ENCODE peak calls at places on chromosomes 13 and 19, in nine cellular contexts. One of them, this sample, is unnamed.

GRCh38 chr19:28701491-28701890 is 511.5 kb downstream of the UQCRFS1 start:
- DNase-seq in stimulated activated CD8-positive, alpha-beta memory T cell treated with anti-CD3 and anti-CD28 coated beads, Interleukin-15, amount 100 ng/mL, for 4 hours: no peak
- DNase-seq in left lung: no peak
- DNase-seq in stimulated activated CD4-positive, alpha-beta T cell treated with anti-CD3 and anti-CD28 coated beads, Interleukin-2, amount 100 ng/mL, for 24 hours: no peak
- DNase-seq in stromal cell of bone marrow: no peak
- DNase-seq in RWPE1: no peak
- DNase-seq in erythroblast: no peak
- DNase-seq in breast epithelium: no peak
- DNase-seq in activated CD4-positive, alpha-beta T cell treated with anti-CD3 and anti-CD28 coated beads for 24 hours: no peak
- DNase-seq in this sample: no peak

GRCh38 chr19:10988380-10988779 is 27.6 kb downstream of the SMARCA4 start:
- DNase-seq in stimulated activated CD8-positive, alpha-beta memory T cell treated with anti-CD3 and anti-CD28 coated beads, Interleukin-15, amount 100 ng/mL, for 4 hours: no peak
- DNase-seq in left lung: no peak
- DNase-seq in stimulated activated CD4-positive, alpha-beta T cell treated with anti-CD3 and anti-CD28 coated beads, Interleukin-2, amount 100 ng/mL, for 24 hours: no peak
- DNase-seq in activated CD4-positive, alpha-beta T cell treated with anti-CD3 and anti-CD28 coated beads for 24 hours: no peak
- DNase-seq in breast epithelium: no peak
- DNase-seq in RWPE1: no peak
- DNase-seq in stromal cell of bone marrow: no peak
- DNase-seq in erythroblast: no peak
- DNase-seq in this sample: no peak

GRCh38 chr19:5891938-5892771 is 11.4 kb downstream of the NDUFA11 start:
- DNase-seq in activated CD4-positive, alpha-beta T cell treated with anti-CD3 and anti-CD28 coated beads for 24 hours: no peak
- DNase-seq in stimulated activated CD4-positive, alpha-beta T cell treated with anti-CD3 and anti-CD28 coated beads, Interleukin-2, amount 100 ng/mL, for 24 hours: no peak
- DNase-seq in erythroblast: peak; percentile 37
- DNase-seq in RWPE1: no peak
- DNase-seq in left lung: peak; percentile 80
- DNase-seq in breast epithelium: no peak
- DNase-seq in stimulated activated CD8-positive, alpha-beta memory T cell treated with anti-CD3 and anti-CD28 coated beads, Interleukin-15, amount 100 ng/mL, for 4 hours: no peak
- DNase-seq in stromal cell of bone marrow: peak; percentile 6
- DNase-seq in this sample: peak; percentile 69

GRCh38 chr13:24680258-24680920 is at the start of gene ATP12A:
- DNase-seq in left lung: peak; percentile 84
- DNase-seq in RWPE1: peak; percentile 19
- DNase-seq in stromal cell of bone marrow: no peak
- DNase-seq in activated CD4-positive, alpha-beta T cell treated with anti-CD3 and anti-CD28 coated beads for 24 hours: no peak
- DNase-seq in stimulated activated CD4-positive, alpha-beta T cell treated with anti-CD3 and anti-CD28 coated beads, Interleukin-2, amount 100 ng/mL, for 24 hours: peak; percentile 31
- DNase-seq in breast epithelium: no peak
- DNase-seq in stimulated activated CD8-positive, alpha-beta memory T cell treated with anti-CD3 and anti-CD28 coated beads, Interleukin-15, amount 100 ng/mL, for 4 hours: peak; percentile 12
- DNase-seq in erythroblast: no peak
- DNase-seq in this sample: no peak

GRCh38 chr19:19120308-19121156 is 17.7 kb downstream of the TMEM161A start:
- DNase-seq in activated CD4-positive, alpha-beta T cell treated with anti-CD3 and anti-CD28 coated beads for 24 hours: no peak
- DNase-seq in RWPE1: peak; percentile 41
- DNase-seq in erythroblast: no peak
- DNase-seq in left lung: peak; percentile 76
- DNase-seq in stimulated activated CD4-positive, alpha-beta T cell treated with anti-CD3 and anti-CD28 coated beads, Interleukin-2, amount 100 ng/mL, for 24 hours: no peak
- DNase-seq in stromal cell of bone marrow: no peak
- DNase-seq in breast epithelium: no peak
- DNase-seq in stimulated activated CD8-positive, alpha-beta memory T cell treated with anti-CD3 and anti-CD28 coated beads, Interleukin-15, amount 100 ng/mL, for 4 hours: no peak
- DNase-seq in this sample: no peak

GRCh38 chr13:37617162-37617561 is 18.6 kb upstream of the POSTN start:
- DNase-seq in stimulated activated CD4-positive, alpha-beta T cell treated with anti-CD3 and anti-CD28 coated beads, Interleukin-2, amount 100 ng/mL, for 24 hours: no peak
- DNase-seq in RWPE1: no peak
- DNase-seq in stromal cell of bone marrow: no peak
- DNase-seq in stimulated activated CD8-positive, alpha-beta memory T cell treated with anti-CD3 and anti-CD28 coated beads, Interleukin-15, amount 100 ng/mL, for 4 hours: no peak
- DNase-seq in breast epithelium: no peak
- DNase-seq in left lung: no peak
- DNase-seq in activated CD4-positive, alpha-beta T cell treated with anti-CD3 and anti-CD28 coated beads for 24 hours: no peak
- DNase-seq in erythroblast: no peak
- DNase-seq in this sample: peak; percentile 90

GRCh38 chr19:8158411-8159074 is 9.2 kb upstream of the FBN3 start:
- DNase-seq in activated CD4-positive, alpha-beta T cell treated with anti-CD3 and anti-CD28 coated beads for 24 hours: peak; percentile 33
- DNase-seq in erythroblast: peak; percentile 74
- DNase-seq in stromal cell of bone marrow: peak; percentile 61
- DNase-seq in breast epithelium: no peak
- DNase-seq in left lung: no peak
- DNase-seq in stimulated activated CD8-positive, alpha-beta memory T cell treated with anti-CD3 and anti-CD28 coated beads, Interleukin-15, amount 100 ng/mL, for 4 hours: no peak
- DNase-seq in RWPE1: peak; percentile 67
- DNase-seq in stimulated activated CD4-positive, alpha-beta T cell treated with anti-CD3 and anti-CD28 coated beads, Interleukin-2, amount 100 ng/mL, for 24 hours: peak; percentile 41
- DNase-seq in this sample: no peak

GRCh38 chr13:33015275-33015674 is 948 bp upstream of the KL start:
- DNase-seq in erythroblast: no peak
- DNase-seq in stimulated activated CD4-positive, alpha-beta T cell treated with anti-CD3 and anti-CD28 coated beads, Interleukin-2, amount 100 ng/mL, for 24 hours: no peak
- DNase-seq in breast epithelium: no peak
- DNase-seq in stromal cell of bone marrow: no peak
- DNase-seq in RWPE1: no peak
- DNase-seq in stimulated activated CD8-positive, alpha-beta memory T cell treated with anti-CD3 and anti-CD28 coated beads, Interleukin-15, amount 100 ng/mL, for 4 hours: no peak
- DNase-seq in activated CD4-positive, alpha-beta T cell treated with anti-CD3 and anti-CD28 coated beads for 24 hours: no peak
- DNase-seq in left lung: no peak
- DNase-seq in this sample: no peak

GRCh38 chr19:40237791-40238190 is 11.3 kb upstream of the CCNP start:
- DNase-seq in stromal cell of bone marrow: no peak
- DNase-seq in stimulated activated CD4-positive, alpha-beta T cell treated with anti-CD3 and anti-CD28 coated beads, Interleukin-2, amount 100 ng/mL, for 24 hours: no peak
- DNase-seq in erythroblast: no peak
- DNase-seq in RWPE1: no peak
- DNase-seq in stimulated activated CD8-positive, alpha-beta memory T cell treated with anti-CD3 and anti-CD28 coated beads, Interleukin-15, amount 100 ng/mL, for 4 hours: no peak
- DNase-seq in activated CD4-positive, alpha-beta T cell treated with anti-CD3 and anti-CD28 coated beads for 24 hours: no peak
- DNase-seq in left lung: peak; percentile 57
- DNase-seq in breast epithelium: no peak
- DNase-seq in this sample: no peak

GRCh38 chr13:77239312-77239711 is 87.6 kb downstream of the MYCBP2 start:
- DNase-seq in left lung: no peak
- DNase-seq in breast epithelium: no peak
- DNase-seq in activated CD4-positive, alpha-beta T cell treated with anti-CD3 and anti-CD28 coated beads for 24 hours: no peak
- DNase-seq in stimulated activated CD4-positive, alpha-beta T cell treated with anti-CD3 and anti-CD28 coated beads, Interleukin-2, amount 100 ng/mL, for 24 hours: no peak
- DNase-seq in stimulated activated CD8-positive, alpha-beta memory T cell treated with anti-CD3 and anti-CD28 coated beads, Interleukin-15, amount 100 ng/mL, for 4 hours: no peak
- DNase-seq in RWPE1: no peak
- DNase-seq in stromal cell of bone marrow: no peak
- DNase-seq in erythroblast: no peak
- DNase-seq in this sample: no peak

GRCh38 chr13:26061947-26062346 is 10.1 kb upstream of the SHISA2 start:
- DNase-seq in erythroblast: no peak
- DNase-seq in stimulated activated CD8-positive, alpha-beta memory T cell treated with anti-CD3 and anti-CD28 coated beads, Interleukin-15, amount 100 ng/mL, for 4 hours: no peak
- DNase-seq in RWPE1: no peak
- DNase-seq in breast epithelium: no peak
- DNase-seq in activated CD4-positive, alpha-beta T cell treated with anti-CD3 and anti-CD28 coated beads for 24 hours: no peak
- DNase-seq in stimulated activated CD4-positive, alpha-beta T cell treated with anti-CD3 and anti-CD28 coated beads, Interleukin-2, amount 100 ng/mL, for 24 hours: no peak
- DNase-seq in left lung: no peak
- DNase-seq in stromal cell of bone marrow: peak; percentile 87
- DNase-seq in this sample: peak; percentile 56

GRCh38 chr13:112103260-112103843 is 36.4 kb downstream of the SOX1 start:
- DNase-seq in breast epithelium: no peak
- DNase-seq in erythroblast: no peak
- DNase-seq in RWPE1: no peak
- DNase-seq in stimulated activated CD4-positive, alpha-beta T cell treated with anti-CD3 and anti-CD28 coated beads, Interleukin-2, amount 100 ng/mL, for 24 hours: no peak
- DNase-seq in stimulated activated CD8-positive, alpha-beta memory T cell treated with anti-CD3 and anti-CD28 coated beads, Interleukin-15, amount 100 ng/mL, for 4 hours: no peak
- DNase-seq in activated CD4-positive, alpha-beta T cell treated with anti-CD3 and anti-CD28 coated beads for 24 hours: no peak
- DNase-seq in left lung: no peak
- DNase-seq in stromal cell of bone marrow: no peak
- DNase-seq in this sample: peak; percentile 42

GRCh38 chr13:97459215-97459772 is 25.3 kb downstream of the RAP2A start:
- DNase-seq in erythroblast: no peak
- DNase-seq in stimulated activated CD8-positive, alpha-beta memory T cell treated with anti-CD3 and anti-CD28 coated beads, Interleukin-15, amount 100 ng/mL, for 4 hours: no peak
- DNase-seq in stimulated activated CD4-positive, alpha-beta T cell treated with anti-CD3 and anti-CD28 coated beads, Interleukin-2, amount 100 ng/mL, for 24 hours: no peak
- DNase-seq in activated CD4-positive, alpha-beta T cell treated with anti-CD3 and anti-CD28 coated beads for 24 hours: no peak
- DNase-seq in breast epithelium: no peak
- DNase-seq in stromal cell of bone marrow: no peak
- DNase-seq in left lung: no peak
- DNase-seq in RWPE1: no peak
- DNase-seq in this sample: no peak

GRCh38 chr19:51372649-51373504 is at the start of gene NKG7:
- DNase-seq in stimulated activated CD4-positive, alpha-beta T cell treated with anti-CD3 and anti-CD28 coated beads, Interleukin-2, amount 100 ng/mL, for 24 hours: peak; percentile 79
- DNase-seq in breast epithelium: no peak
- DNase-seq in stromal cell of bone marrow: no peak
- DNase-seq in activated CD4-positive, alpha-beta T cell treated with anti-CD3 and anti-CD28 coated beads for 24 hours: peak; percentile 63
- DNase-seq in RWPE1: no peak
- DNase-seq in stimulated activated CD8-positive, alpha-beta memory T cell treated with anti-CD3 and anti-CD28 coated beads, Interleukin-15, amount 100 ng/mL, for 4 hours: peak; percentile 78
- DNase-seq in left lung: no peak
- DNase-seq in erythroblast: no peak
- DNase-seq in this sample: no peak

GRCh38 chr13:27516103-27516502 is 65.7 kb upstream of the MTIF3 start:
- DNase-seq in erythroblast: no peak
- DNase-seq in breast epithelium: no peak
- DNase-seq in RWPE1: no peak
- DNase-seq in stimulated activated CD8-positive, alpha-beta memory T cell treated with anti-CD3 and anti-CD28 coated beads, Interleukin-15, amount 100 ng/mL, for 4 hours: no peak
- DNase-seq in stimulated activated CD4-positive, alpha-beta T cell treated with anti-CD3 and anti-CD28 coated beads, Interleukin-2, amount 100 ng/mL, for 24 hours: no peak
- DNase-seq in stromal cell of bone marrow: no peak
- DNase-seq in left lung: no peak
- DNase-seq in activated CD4-positive, alpha-beta T cell treated with anti-CD3 and anti-CD28 coated beads for 24 hours: no peak
- DNase-seq in this sample: no peak

GRCh38 chr19:45947926-45948325 is 25.7 kb downstream of the NOVA2 start:
- DNase-seq in stimulated activated CD8-positive, alpha-beta memory T cell treated with anti-CD3 and anti-CD28 coated beads, Interleukin-15, amount 100 ng/mL, for 4 hours: no peak
- DNase-seq in stimulated activated CD4-positive, alpha-beta T cell treated with anti-CD3 and anti-CD28 coated beads, Interleukin-2, amount 100 ng/mL, for 24 hours: no peak
- DNase-seq in RWPE1: no peak
- DNase-seq in activated CD4-positive, alpha-beta T cell treated with anti-CD3 and anti-CD28 coated beads for 24 hours: no peak
- DNase-seq in breast epithelium: no peak
- DNase-seq in erythroblast: no peak
- DNase-seq in stromal cell of bone marrow: no peak
- DNase-seq in left lung: no peak
- DNase-seq in this sample: no peak

GRCh38 chr19:49473868-49474544 is at the start of gene FLT3LG:
- DNase-seq in activated CD4-positive, alpha-beta T cell treated with anti-CD3 and anti-CD28 coated beads for 24 hours: peak; percentile 90
- DNase-seq in RWPE1: peak; percentile 81
- DNase-seq in left lung: peak; percentile 94
- DNase-seq in breast epithelium: peak; percentile 79
- DNase-seq in stimulated activated CD4-positive, alpha-beta T cell treated with anti-CD3 and anti-CD28 coated beads, Interleukin-2, amount 100 ng/mL, for 24 hours: peak; percentile 92
- DNase-seq in erythroblast: peak; percentile 91
- DNase-seq in stromal cell of bone marrow: peak; percentile 70
- DNase-seq in stimulated activated CD8-positive, alpha-beta memory T cell treated with anti-CD3 and anti-CD28 coated beads, Interleukin-15, amount 100 ng/mL, for 4 hours: peak; percentile 83
- DNase-seq in this sample: peak; percentile 81

GRCh38 chr19:1265611-1266115 is 3.5 kb upstream of the CIRBP start:
- DNase-seq in stromal cell of bone marrow: peak; percentile 78
- DNase-seq in erythroblast: peak; percentile 67
- DNase-seq in RWPE1: peak; percentile 38
- DNase-seq in breast epithelium: no peak
- DNase-seq in stimulated activated CD8-positive, alpha-beta memory T cell treated with anti-CD3 and anti-CD28 coated beads, Interleukin-15, amount 100 ng/mL, for 4 hours: no peak
- DNase-seq in stimulated activated CD4-positive, alpha-beta T cell treated with anti-CD3 and anti-CD28 coated beads, Interleukin-2, amount 100 ng/mL, for 24 hours: no peak
- DNase-seq in left lung: no peak
- DNase-seq in activated CD4-positive, alpha-beta T cell treated with anti-CD3 and anti-CD28 coated beads for 24 hours: no peak
- DNase-seq in this sample: no peak

GRCh38 chr19:15463865-15464371 is 426 bp downstream of the RASAL3 start:
- DNase-seq in stromal cell of bone marrow: no peak
- DNase-seq in erythroblast: no peak
- DNase-seq in activated CD4-positive, alpha-beta T cell treated with anti-CD3 and anti-CD28 coated beads for 24 hours: peak; percentile 63
- DNase-seq in breast epithelium: no peak
- DNase-seq in left lung: peak; percentile 91
- DNase-seq in stimulated activated CD4-positive, alpha-beta T cell treated with anti-CD3 and anti-CD28 coated beads, Interleukin-2, amount 100 ng/mL, for 24 hours: peak; percentile 77
- DNase-seq in stimulated activated CD8-positive, alpha-beta memory T cell treated with anti-CD3 and anti-CD28 coated beads, Interleukin-15, amount 100 ng/mL, for 4 hours: peak; percentile 52
- DNase-seq in RWPE1: no peak
- DNase-seq in this sample: no peak

GRCh38 chr19:58349590-58349989 is 3.7 kb downstream of the A1BG start:
- DNase-seq in RWPE1: no peak
- DNase-seq in left lung: no peak
- DNase-seq in breast epithelium: no peak
- DNase-seq in stromal cell of bone marrow: no peak
- DNase-seq in stimulated activated CD4-positive, alpha-beta T cell treated with anti-CD3 and anti-CD28 coated beads, Interleukin-2, amount 100 ng/mL, for 24 hours: no peak
- DNase-seq in activated CD4-positive, alpha-beta T cell treated with anti-CD3 and anti-CD28 coated beads for 24 hours: no peak
- DNase-seq in erythroblast: no peak
- DNase-seq in stimulated activated CD8-positive, alpha-beta memory T cell treated with anti-CD3 and anti-CD28 coated beads, Interleukin-15, amount 100 ng/mL, for 4 hours: no peak
- DNase-seq in this sample: no peak

GRCh38 chr13:91314888-91315287 is 32.6 kb upstream of the MIR17HG start:
- DNase-seq in stromal cell of bone marrow: no peak
- DNase-seq in erythroblast: no peak
- DNase-seq in left lung: no peak
- DNase-seq in stimulated activated CD4-positive, alpha-beta T cell treated with anti-CD3 and anti-CD28 coated beads, Interleukin-2, amount 100 ng/mL, for 24 hours: no peak
- DNase-seq in stimulated activated CD8-positive, alpha-beta memory T cell treated with anti-CD3 and anti-CD28 coated beads, Interleukin-15, amount 100 ng/mL, for 4 hours: no peak
- DNase-seq in RWPE1: no peak
- DNase-seq in breast epithelium: no peak
- DNase-seq in activated CD4-positive, alpha-beta T cell treated with anti-CD3 and anti-CD28 coated beads for 24 hours: no peak
- DNase-seq in this sample: no peak

GRCh38 chr13:30454991-30455390 is 10.7 kb downstream of the HMGB1 start:
- DNase-seq in stromal cell of bone marrow: no peak
- DNase-seq in erythroblast: no peak
- DNase-seq in left lung: no peak
- DNase-seq in RWPE1: no peak
- DNase-seq in stimulated activated CD8-positive, alpha-beta memory T cell treated with anti-CD3 and anti-CD28 coated beads, Interleukin-15, amount 100 ng/mL, for 4 hours: no peak
- DNase-seq in breast epithelium: no peak
- DNase-seq in stimulated activated CD4-positive, alpha-beta T cell treated with anti-CD3 and anti-CD28 coated beads, Interleukin-2, amount 100 ng/mL, for 24 hours: no peak
- DNase-seq in activated CD4-positive, alpha-beta T cell treated with anti-CD3 and anti-CD28 coated beads for 24 hours: no peak
- DNase-seq in this sample: no peak

GRCh38 chr19:8148410-8149231 is 771 bp downstream of the FBN3 start:
- DNase-seq in activated CD4-positive, alpha-beta T cell treated with anti-CD3 and anti-CD28 coated beads for 24 hours: no peak
- DNase-seq in breast epithelium: no peak
- DNase-seq in left lung: no peak
- DNase-seq in erythroblast: no peak
- DNase-seq in stimulated activated CD4-positive, alpha-beta T cell treated with anti-CD3 and anti-CD28 coated beads, Interleukin-2, amount 100 ng/mL, for 24 hours: no peak
- DNase-seq in stromal cell of bone marrow: no peak
- DNase-seq in RWPE1: no peak
- DNase-seq in stimulated activated CD8-positive, alpha-beta memory T cell treated with anti-CD3 and anti-CD28 coated beads, Interleukin-15, amount 100 ng/mL, for 4 hours: no peak
- DNase-seq in this sample: no peak

GRCh38 chr13:50677687-50678463 is 165.6 kb downstream of the DLEU7 start:
- DNase-seq in erythroblast: no peak
- DNase-seq in stimulated activated CD8-positive, alpha-beta memory T cell treated with anti-CD3 and anti-CD28 coated beads, Interleukin-15, amount 100 ng/mL, for 4 hours: no peak
- DNase-seq in RWPE1: no peak
- DNase-seq in left lung: no peak
- DNase-seq in stromal cell of bone marrow: no peak
- DNase-seq in breast epithelium: no peak
- DNase-seq in stimulated activated CD4-positive, alpha-beta T cell treated with anti-CD3 and anti-CD28 coated beads, Interleukin-2, amount 100 ng/mL, for 24 hours: no peak
- DNase-seq in activated CD4-positive, alpha-beta T cell treated with anti-CD3 and anti-CD28 coated beads for 24 hours: no peak
- DNase-seq in this sample: no peak

GRCh38 chr19:47545061-47545948 is 27.6 kb downstream of the ZNF541 start:
- DNase-seq in stimulated activated CD8-positive, alpha-beta memory T cell treated with anti-CD3 and anti-CD28 coated beads, Interleukin-15, amount 100 ng/mL, for 4 hours: no peak
- DNase-seq in left lung: no peak
- DNase-seq in RWPE1: no peak
- DNase-seq in stromal cell of bone marrow: no peak
- DNase-seq in breast epithelium: no peak
- DNase-seq in erythroblast: no peak
- DNase-seq in activated CD4-positive, alpha-beta T cell treated with anti-CD3 and anti-CD28 coated beads for 24 hours: no peak
- DNase-seq in stimulated activated CD4-positive, alpha-beta T cell treated with anti-CD3 and anti-CD28 coated beads, Interleukin-2, amount 100 ng/mL, for 24 hours: no peak
- DNase-seq in this sample: no peak

GRCh38 chr13:95643471-95643813 is 1.1 kb downstream of the DZIP1 start:
- DNase-seq in activated CD4-positive, alpha-beta T cell treated with anti-CD3 and anti-CD28 coated beads for 24 hours: no peak
- DNase-seq in stimulated activated CD4-positive, alpha-beta T cell treated with anti-CD3 and anti-CD28 coated beads, Interleukin-2, amount 100 ng/mL, for 24 hours: no peak
- DNase-seq in erythroblast: no peak
- DNase-seq in stimulated activated CD8-positive, alpha-beta memory T cell treated with anti-CD3 and anti-CD28 coated beads, Interleukin-15, amount 100 ng/mL, for 4 hours: no peak
- DNase-seq in breast epithelium: no peak
- DNase-seq in RWPE1: peak; percentile 16
- DNase-seq in stromal cell of bone marrow: no peak
- DNase-seq in left lung: no peak
- DNase-seq in this sample: peak; percentile 31

This sample was measured in SJSA1.